ENCODE peak calls at places on chromosomes 11 and 22, in four cellular contexts. One of them, this sample, is unnamed.

GRCh38 chr11:102864724-102865123 is 10.1 kb downstream of the MMP12 start:
- DNase-seq in uterus: no peak
- DNase-seq in esophagus squamous epithelium: no peak
- DNase-seq in hepatocyte: no peak
- DNase-seq in this sample: no peak

GRCh38 chr11:30729187-30729713 is 143.1 kb upstream of the MPPED2 start:
- DNase-seq in uterus: no peak
- DNase-seq in esophagus squamous epithelium: no peak
- DNase-seq in hepatocyte: no peak
- DNase-seq in this sample: no peak

GRCh38 chr11:67248653-67249052 is 17.6 kb upstream of the GRK2 start:
- DNase-seq in uterus: no peak
- DNase-seq in esophagus squamous epithelium: no peak
- DNase-seq in hepatocyte: no peak
- DNase-seq in this sample: no peak

GRCh38 chr11:23425379-23425778 is 565.1 kb upstream of the CCDC179 start:
- DNase-seq in uterus: no peak
- DNase-seq in esophagus squamous epithelium: no peak
- DNase-seq in hepatocyte: no peak
- DNase-seq in this sample: no peak

GRCh38 chr11:82682003-82682751 is 51.5 kb downstream of the FAM181B start:
- DNase-seq in uterus: no peak
- DNase-seq in esophagus squamous epithelium: no peak
- DNase-seq in hepatocyte: peak; percentile 77
- DNase-seq in this sample: no peak

GRCh38 chr22:36406139-36406538 is 18.4 kb upstream of the MYH9 start:
- DNase-seq in uterus: no peak
- DNase-seq in esophagus squamous epithelium: no peak
- DNase-seq in hepatocyte: no peak
- DNase-seq in this sample: no peak

GRCh38 chr22:21818487-21819182 is 48.8 kb downstream of the MAPK1 start:
- DNase-seq in uterus: no peak
- DNase-seq in esophagus squamous epithelium: no peak
- DNase-seq in hepatocyte: no peak
- DNase-seq in this sample: no peak

GRCh38 chr11:44731685-44732411 is 5.1 kb downstream of the TSPAN18 start:
- DNase-seq in uterus: no peak
- DNase-seq in esophagus squamous epithelium: no peak
- DNase-seq in hepatocyte: no peak
- DNase-seq in this sample: no peak

GRCh38 chr11:35246725-35247124 is 107.8 kb downstream of the CD44 start:
- DNase-seq in uterus: peak; percentile 59
- DNase-seq in esophagus squamous epithelium: no peak
- DNase-seq in hepatocyte: peak; percentile 39
- DNase-seq in this sample: no peak

GRCh38 chr11:63858628-63859550 is 20.0 kb downstream of the MARK2 start:
- DNase-seq in uterus: peak; percentile 39
- DNase-seq in esophagus squamous epithelium: no peak
- DNase-seq in hepatocyte: peak; percentile 79
- DNase-seq in this sample: no peak

GRCh38 chr11:68128682-68129327 is 7.6 kb upstream of the CHKA start:
- DNase-seq in uterus: peak; percentile 74
- DNase-seq in esophagus squamous epithelium: no peak
- DNase-seq in hepatocyte: peak; percentile 91
- DNase-seq in this sample: no peak

GRCh38 chr11:126799974-126800373 is 200.6 kb downstream of the KIRREL3 start:
- DNase-seq in uterus: no peak
- DNase-seq in esophagus squamous epithelium: no peak
- DNase-seq in hepatocyte: no peak
- DNase-seq in this sample: no peak

GRCh38 chr22:37051629-37052385 is at the start of gene KCTD17:
- DNase-seq in uterus: peak; percentile 74
- DNase-seq in esophagus squamous epithelium: no peak
- DNase-seq in hepatocyte: peak; percentile 85
- DNase-seq in this sample: peak; percentile 98

GRCh38 chr11:120031156-120031555 is 106.8 kb downstream of the TRIM29 start:
- DNase-seq in uterus: no peak
- DNase-seq in esophagus squamous epithelium: no peak
- DNase-seq in hepatocyte: no peak
- DNase-seq in this sample: no peak

GRCh38 chr11:380095-380480 is 10.8 kb downstream of the B4GALNT4 start:
- DNase-seq in uterus: no peak
- DNase-seq in esophagus squamous epithelium: no peak
- DNase-seq in hepatocyte: no peak
- DNase-seq in this sample: no peak

GRCh38 chr22:21642584-21643448 is 714 bp downstream of the SDF2L1 start:
- DNase-seq in uterus: no peak
- DNase-seq in esophagus squamous epithelium: no peak
- DNase-seq in hepatocyte: peak; percentile 86
- DNase-seq in this sample: peak; percentile 72

GRCh38 chr11:36349345-36350136 is 53.5 kb downstream of the PRR5L start:
- DNase-seq in uterus: no peak
- DNase-seq in esophagus squamous epithelium: no peak
- DNase-seq in hepatocyte: no peak
- DNase-seq in this sample: no peak

GRCh38 chr11:30984442-30984816 is 385.1 kb downstream of the DCDC1 start:
- DNase-seq in uterus: no peak
- DNase-seq in esophagus squamous epithelium: no peak
- DNase-seq in hepatocyte: peak; percentile 27
- DNase-seq in this sample: no peak

GRCh38 chr11:131600591-131600990 is 230.2 kb downstream of the NTM start:
- DNase-seq in uterus: no peak
- DNase-seq in esophagus squamous epithelium: no peak
- DNase-seq in hepatocyte: peak; percentile 66
- DNase-seq in this sample: no peak

GRCh38 chr11:95920460-95921105 is 3.3 kb downstream of the MTMR2 start:
- DNase-seq in uterus: no peak
- DNase-seq in esophagus squamous epithelium: no peak
- DNase-seq in hepatocyte: no peak
- DNase-seq in this sample: no peak

GRCh38 chr11:126530416-126530815 is 174.9 kb downstream of the ST3GAL4 start:
- DNase-seq in uterus: no peak
- DNase-seq in esophagus squamous epithelium: no peak
- DNase-seq in hepatocyte: no peak
- DNase-seq in this sample: no peak

GRCh38 chr11:122649133-122649532 is 6.4 kb upstream of the UBASH3B start:
- DNase-seq in uterus: no peak
- DNase-seq in esophagus squamous epithelium: no peak
- DNase-seq in hepatocyte: no peak
- DNase-seq in this sample: no peak

GRCh38 chr11:132048040-132048439 is 677.6 kb downstream of the NTM start:
- DNase-seq in uterus: no peak
- DNase-seq in esophagus squamous epithelium: no peak
- DNase-seq in hepatocyte: no peak
- DNase-seq in this sample: no peak

GRCh38 chr22:50252081-50253045 is 1.3 kb upstream of the HDAC10 start:
- DNase-seq in uterus: peak; percentile 76
- DNase-seq in esophagus squamous epithelium: no peak
- DNase-seq in hepatocyte: peak; percentile 80
- DNase-seq in this sample: peak; percentile 79

GRCh38 chr11:86782781-86783180 is 17.6 kb upstream of the PRSS23 start:
- DNase-seq in uterus: no peak
- DNase-seq in esophagus squamous epithelium: no peak
- DNase-seq in hepatocyte: peak; percentile 37
- DNase-seq in this sample: no peak

GRCh38 chr11:28346209-28346608 is 238.0 kb downstream of the METTL15 start:
- DNase-seq in uterus: no peak
- DNase-seq in esophagus squamous epithelium: no peak
- DNase-seq in hepatocyte: no peak
- DNase-seq in this sample: no peak

GRCh38 chr11:126357969-126358762 is 2.7 kb downstream of the ST3GAL4 start:
- DNase-seq in uterus: no peak
- DNase-seq in esophagus squamous epithelium: no peak
- DNase-seq in hepatocyte: no peak
- DNase-seq in this sample: peak; percentile 25

GRCh38 chr11:74634537-74634936 is 42.2 kb downstream of the POLD3 start:
- DNase-seq in uterus: peak; percentile 52
- DNase-seq in esophagus squamous epithelium: no peak
- DNase-seq in hepatocyte: peak; percentile 38
- DNase-seq in this sample: no peak

GRCh38 chr22:48720662-48721393 is 1106.8 kb downstream of the BRD1 start:
- DNase-seq in uterus: no peak
- DNase-seq in esophagus squamous epithelium: no peak
- DNase-seq in hepatocyte: no peak
- DNase-seq in this sample: no peak

GRCh38 chr11:116073854-116074837 is 569.9 kb upstream of the CADM1 start:
- DNase-seq in uterus: peak; percentile 31
- DNase-seq in esophagus squamous epithelium: no peak
- DNase-seq in hepatocyte: peak; percentile 63
- DNase-seq in this sample: peak; percentile 71

GRCh38 chr11:68471360-68472340 is 11.1 kb downstream of the PPP6R3 start:
- DNase-seq in uterus: no peak
- DNase-seq in esophagus squamous epithelium: no peak
- DNase-seq in hepatocyte: no peak
- DNase-seq in this sample: peak; percentile 57

GRCh38 chr11:76334826-76335389 is 46.0 kb downstream of the THAP12 start:
- DNase-seq in uterus: no peak
- DNase-seq in esophagus squamous epithelium: no peak
- DNase-seq in hepatocyte: no peak
- DNase-seq in this sample: no peak

GRCh38 chr11:62217191-62217748 is 8.8 kb downstream of the SCGB2A1 start:
- DNase-seq in uterus: no peak
- DNase-seq in esophagus squamous epithelium: no peak
- DNase-seq in hepatocyte: peak; percentile 25
- DNase-seq in this sample: no peak
- TF ChIP-seq CTCF in uterus: no peak
- TF ChIP-seq CTCF in esophagus squamous epithelium: peak; percentile 60
- TF ChIP-seq CTCF in hepatocyte: peak; percentile 61
- TF ChIP-seq CTCF in this sample: peak; percentile 12

DNA sequence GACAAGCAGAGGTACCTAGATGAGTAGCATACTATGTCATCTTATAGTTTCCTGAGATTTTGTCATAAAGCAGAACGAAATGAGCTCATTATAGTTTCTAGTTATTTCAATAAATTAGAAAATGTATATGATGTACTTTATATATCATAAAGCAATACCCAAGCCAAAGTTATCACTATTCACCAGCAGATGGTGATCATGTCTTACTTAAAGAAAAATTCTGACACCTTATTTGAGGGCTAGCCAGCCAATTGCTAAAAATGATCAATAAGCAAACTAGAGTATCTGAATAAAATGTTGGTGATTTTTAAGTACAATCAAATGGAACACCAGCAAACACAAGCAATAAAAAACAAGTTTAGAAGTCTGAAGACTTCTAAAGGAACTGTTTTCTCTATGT is 44.1 kb downstream of the RSF1 start:
- DNase-seq in uterus: no peak
- DNase-seq in esophagus squamous epithelium: no peak
- DNase-seq in hepatocyte: no peak
- DNase-seq in this sample: peak; percentile 30
- TF ChIP-seq CTCF in uterus: no peak
- TF ChIP-seq CTCF in esophagus squamous epithelium: peak; percentile 54
- TF ChIP-seq CTCF in hepatocyte: peak; percentile 48
- TF ChIP-seq CTCF in this sample: no peak

GRCh38 chr11:80317612-80318011 is 876.8 kb upstream of the TENM4 start:
- DNase-seq in uterus: no peak
- DNase-seq in esophagus squamous epithelium: no peak
- DNase-seq in hepatocyte: no peak
- DNase-seq in this sample: no peak

GRCh38 chr11:80315263-80315662 is 874.4 kb upstream of the TENM4 start:
- DNase-seq in uterus: no peak
- DNase-seq in esophagus squamous epithelium: no peak
- DNase-seq in hepatocyte: no peak
- DNase-seq in this sample: no peak

GRCh38 chr11:80320226-80320625 is 879.4 kb upstream of the TENM4 start:
- DNase-seq in uterus: no peak
- DNase-seq in esophagus squamous epithelium: no peak
- DNase-seq in hepatocyte: no peak
- DNase-seq in this sample: no peak

DNA sequence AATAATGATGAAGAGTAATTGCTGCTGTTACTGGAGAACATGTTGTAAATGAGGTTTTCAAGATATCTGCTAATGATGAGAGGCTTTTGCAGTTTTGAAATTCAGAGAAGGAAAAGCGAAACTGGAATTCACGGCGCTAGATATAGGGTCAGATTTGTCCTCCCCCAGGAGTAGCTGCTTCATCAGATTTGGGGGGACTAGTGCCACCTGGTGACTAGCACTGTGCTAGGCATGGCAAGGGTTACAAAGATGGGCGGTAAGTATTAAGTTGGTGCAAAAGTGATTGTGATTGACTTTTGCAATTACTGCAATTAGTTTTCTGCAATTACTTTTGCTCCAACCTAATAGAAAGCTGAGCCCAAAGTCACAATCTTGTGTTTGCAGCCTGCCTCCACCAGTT is 879.9 kb upstream of the TENM4 start:
- DNase-seq in uterus: no peak
- DNase-seq in esophagus squamous epithelium: no peak
- DNase-seq in hepatocyte: no peak
- DNase-seq in this sample: no peak
- TF ChIP-seq CTCF in uterus: no peak
- TF ChIP-seq CTCF in esophagus squamous epithelium: peak; percentile 50
- TF ChIP-seq CTCF in hepatocyte: peak; percentile 4
- TF ChIP-seq CTCF in this sample: no peak

GRCh38 chr22:27792452-27793165 is 8.9 kb downstream of the MN1 start:
- DNase-seq in uterus: no peak
- DNase-seq in esophagus squamous epithelium: no peak
- DNase-seq in hepatocyte: no peak
- DNase-seq in this sample: no peak
- TF ChIP-seq CTCF in uterus: no peak
- TF ChIP-seq CTCF in esophagus squamous epithelium: no peak
- TF ChIP-seq CTCF in hepatocyte: no peak
- TF ChIP-seq CTCF in this sample: no peak

DNA sequence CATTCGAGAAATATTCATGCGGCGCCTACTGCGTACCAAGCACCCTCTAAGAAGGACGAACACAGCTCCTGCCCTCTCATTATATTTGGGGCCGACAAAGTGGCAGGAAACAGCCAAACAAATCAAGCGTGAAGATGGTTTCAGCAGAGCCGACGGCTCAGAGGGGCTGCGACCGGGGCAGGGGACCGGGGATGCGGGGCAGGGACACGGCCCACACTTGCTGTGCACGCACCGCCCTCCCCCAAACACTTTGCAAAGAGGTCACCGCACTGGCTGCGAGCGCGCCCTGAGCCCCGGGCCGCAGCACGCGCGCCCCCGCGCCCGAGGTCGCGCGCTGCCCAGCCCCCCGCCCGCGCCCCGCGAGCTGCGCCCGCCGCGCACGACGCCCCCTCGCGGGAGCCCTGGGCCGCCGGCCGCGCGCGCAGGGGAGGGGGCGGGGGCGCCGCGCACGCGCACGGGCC is 255 bp upstream of the SYNGR1 start:
- DNase-seq in uterus: peak; percentile 49
- DNase-seq in esophagus squamous epithelium: no peak
- DNase-seq in hepatocyte: peak; percentile 81
- DNase-seq in this sample: peak; percentile 77
- TF ChIP-seq CTCF in uterus: no peak
- TF ChIP-seq CTCF in esophagus squamous epithelium: no peak
- TF ChIP-seq CTCF in hepatocyte: no peak
- TF ChIP-seq CTCF in this sample: peak; percentile 16